ENCODE peak calls at places on chromosomes 12 and 14, in nine cellular contexts. R is gastrocnemius medialis; U is mammary epithelial cell; X is neural progenitor cell; J is CD4-positive, CD25-positive, alpha-beta regulatory T cell; A is uterus; P is GM23338; Z is lower lobe of right lung; D is cardiac muscle cell. W is an unnamed sample. For H3K4me1, the result is how much of the 10 kb centered on the place peaks cover.

GRCh38 chr12:85775071-85775470 is 61.1 kb downstream of the RASSF9 start:
- DNase-seq in R (no peak), U (no peak), X (no peak), J (no peak), A (no peak), P (no peak), Z (no peak), D (no peak), W (no peak)

GRCh38 chr14:69685217-69685616 is 73.8 kb downstream of the SUSD6 start:
- DNase-seq in R (no peak), U (peak), X (no peak), J (no peak), A (no peak), P (no peak), Z (no peak), D (no peak), W (no peak)

GRCh38 chr14:22112004-22112403 is 438.4 kb upstream of the OR4E1 start:
- DNase-seq in R (no peak), U (no peak), X (peak), J (peak), A (no peak), P (peak), Z (no peak), D (no peak), W (peak)

GRCh38 chr12:56713345-56713744 is 11.8 kb downstream of the NACA start:
- DNase-seq in R (peak), U (no peak), X (no peak), J (no peak), A (no peak), P (no peak), Z (no peak), D (no peak), W (no peak)

GRCh38 chr12:93319523-93320045 is 58.1 kb upstream of the NUDT4 start:
- DNase-seq in R (no peak), U (no peak), X (no peak), J (no peak), A (no peak), P (no peak), Z (no peak), D (no peak), W (no peak)

GRCh38 chr14:33194551-33194950 is 255.9 kb downstream of the NPAS3 start:
- DNase-seq in R (no peak), U (no peak), X (no peak), J (no peak), A (no peak), P (no peak), Z (no peak), D (no peak), W (no peak)

GRCh38 chr12:2498961-2499500 is 295.7 kb upstream of the FKBP4 start:
- DNase-seq in R (no peak), U (no peak), X (no peak), J (no peak), A (no peak), P (peak), Z (no peak), D (no peak), W (no peak)

GRCh38 chr12:132471011-132471857 is 18.7 kb upstream of the FBRSL1 start:
- DNase-seq in R (no peak), U (no peak), X (no peak), J (no peak), A (no peak), P (no peak), Z (no peak), D (no peak), W (no peak)

GRCh38 chr14:95674613-95675012 is 11.6 kb upstream of the TCL1B start:
- DNase-seq in R (no peak), U (no peak), X (no peak), J (no peak), A (no peak), P (no peak), Z (no peak), D (no peak), W (no peak)

GRCh38 chr14:25411933-25412757 is 362.2 kb upstream of the STXBP6 start:
- DNase-seq in R (peak), U (no peak), X (peak), J (no peak), A (no peak), P (peak), Z (no peak), D (peak), W (no peak)

GRCh38 chr14:36655963-36656768 is 5.5 kb upstream of the PAX9 start:
- DNase-seq in R (no peak), U (no peak), X (peak), J (no peak), A (no peak), P (peak), Z (no peak), D (no peak), W (no peak)

GRCh38 chr12:70661762-70662161 is 24.5 kb upstream of the PTPRB start:
- DNase-seq in R (no peak), U (peak), X (no peak), J (no peak), A (no peak), P (no peak), Z (no peak), D (peak), W (no peak)

GRCh38 chr14:34331728-34332623 is 130.1 kb downstream of the SPTSSA start:
- DNase-seq in R (peak), U (peak), X (peak), J (peak), A (peak), P (peak), Z (peak), D (peak), W (peak)

GRCh38 chr14:104135121-104135903 is 3.1 kb upstream of the KIF26A start:
- DNase-seq in R (no peak), U (no peak), X (peak), J (no peak), A (no peak), P (peak), Z (peak), D (peak), W (peak)

GRCh38 chr14:99320621-99321235 is 48.7 kb upstream of the BCL11B start:
- DNase-seq in R (no peak), U (no peak), X (no peak), J (no peak), A (no peak), P (no peak), Z (no peak), D (no peak), W (no peak)

GRCh38 chr12:58443273-58443980 is 476.9 kb downstream of the LRIG3 start:
- DNase-seq in R (no peak), U (peak), X (peak), J (no peak), A (no peak), P (peak), Z (no peak), D (peak), W (peak)

GRCh38 chr14:98999901-99000300 is 272.1 kb downstream of the BCL11B start:
- DNase-seq in R (no peak), U (no peak), X (no peak), J (no peak), A (no peak), P (no peak), Z (no peak), D (no peak), W (no peak)

GRCh38 chr14:50529288-50530179 is 2.8 kb downstream of the MAP4K5 start:
- DNase-seq in R (no peak), U (peak), X (no peak), J (no peak), A (no peak), P (no peak), Z (no peak), D (no peak), W (no peak)
- H3K4me1 ChIP-seq in R (under half), U (under half), X (under half), J (under half), A (under half), P (under half), Z (half or more), D (under half), W (under half)

GRCh38 chr12:116537149-116537904 is 21.9 kb upstream of the MAP1LC3B2 start:
- DNase-seq in R (no peak), U (no peak), X (peak), J (no peak), A (no peak), P (peak), Z (no peak), D (no peak), W (no peak)

GRCh38 chr12:116533343-116534248 is 25.6 kb upstream of the MAP1LC3B2 start:
- DNase-seq in R (peak), U (no peak), X (peak), J (peak), A (peak), P (peak), Z (peak), D (peak), W (peak)

GRCh38 chr12:116532986-116533342 is 26.2 kb upstream of the MAP1LC3B2 start:
- DNase-seq in R (no peak), U (no peak), X (no peak), J (no peak), A (no peak), P (no peak), Z (no peak), D (no peak), W (no peak)

GRCh38 chr12:116534341-116535121 is 24.6 kb upstream of the MAP1LC3B2 start:
- DNase-seq in R (no peak), U (no peak), X (peak), J (no peak), A (peak), P (peak), Z (no peak), D (no peak), W (peak)

GRCh38 chr12:116535241-116535640 is 23.9 kb upstream of the MAP1LC3B2 start:
- DNase-seq in R (no peak), U (no peak), X (no peak), J (no peak), A (no peak), P (no peak), Z (no peak), D (no peak), W (no peak)
- H3K4me3 ChIP-seq in R (no peak), U (no peak), X (peak), J (no peak), A (no peak), P (peak), Z (no peak), D (no peak), W (no peak)

GRCh38 chr12:108573310-108573709 is 10.9 kb downstream of the ISCU start:
- DNase-seq in R (no peak), U (no peak), X (no peak), J (no peak), A (no peak), P (no peak), Z (no peak), D (no peak), W (no peak)
- H3K4me1 ChIP-seq in R (under half), U (under half), X (under half), J (under half), A (under half), P (under half), Z (under half), D (under half), W (under half)

GRCh38 chr12:62247242-62247641 is 13.0 kb upstream of the USP15 start:
- DNase-seq in R (no peak), U (no peak), X (no peak), J (no peak), A (no peak), P (no peak), Z (no peak), D (no peak), W (no peak)
- H3K4me3 ChIP-seq in R (no peak), U (no peak), X (no peak), J (no peak), A (no peak), P (no peak), Z (no peak), D (no peak), W (no peak)

GRCh38 chr12:113169697-113170096 is 15.6 kb downstream of the DDX54 start:
- DNase-seq in R (no peak), U (no peak), X (no peak), J (no peak), A (no peak), P (no peak), Z (no peak), D (no peak), W (no peak)

GRCh38 chr12:113170926-113171325 is 14.4 kb downstream of the DDX54 start:
- DNase-seq in R (no peak), U (no peak), X (no peak), J (no peak), A (no peak), P (no peak), Z (no peak), D (no peak), W (no peak)

GRCh38 chr12:113172185-113172584 is 13.1 kb downstream of the DDX54 start:
- DNase-seq in R (no peak), U (no peak), X (no peak), J (no peak), A (no peak), P (no peak), Z (no peak), D (no peak), W (no peak)

GRCh38 chr12:113171543-113171942 is 13.7 kb downstream of the DDX54 start:
- DNase-seq in R (no peak), U (no peak), X (no peak), J (no peak), A (no peak), P (no peak), Z (no peak), D (no peak), W (no peak)

GRCh38 chr12:113170457-113170856 is 14.8 kb downstream of the DDX54 start:
- DNase-seq in R (no peak), U (no peak), X (no peak), J (no peak), A (no peak), P (no peak), Z (no peak), D (no peak), W (no peak)
- H3K4me1 ChIP-seq in R (under half), U (under half), X (under half), J (under half), A (under half), P (under half), Z (under half), D (under half), W (under half)

DNA sequence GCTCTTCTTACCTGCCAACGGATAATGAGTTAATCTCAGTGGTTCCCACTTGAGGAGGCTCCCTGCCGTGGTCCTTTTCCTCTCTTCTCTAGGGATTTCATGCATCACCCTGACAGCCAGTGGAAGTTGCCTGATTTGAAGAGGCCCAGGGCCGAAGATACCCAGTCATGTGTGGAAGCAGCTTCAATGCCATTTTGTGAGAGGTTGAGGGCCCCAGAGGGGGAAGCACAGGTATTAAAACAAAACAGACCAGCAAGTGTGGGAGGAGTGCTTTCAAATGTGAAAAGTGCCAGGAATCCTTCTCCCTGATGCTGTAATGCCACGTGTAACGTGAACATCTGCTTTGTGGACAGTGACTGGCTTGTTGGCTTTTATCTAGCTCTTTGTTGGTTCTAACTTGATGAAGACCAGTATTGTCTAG is 1.5 kb downstream of the TCP11L2 start:
- DNase-seq in R (no peak), U (no peak), X (peak), J (no peak), A (peak), P (no peak), Z (no peak), D (peak), W (no peak)
- H3K4me3 ChIP-seq in R (peak), U (peak), X (no peak), J (peak), A (peak), P (peak), Z (peak), D (peak), W (no peak)